ENCODE peak calls at places on chromosomes 7 and 10, in four cellular contexts. F, H, T and N are unnamed samples.

GRCh38 chr10:32182476-32182875 is 126.3 kb upstream of the KIF5B start:
- DNase-seq in F (no peak), T (no peak), H (no peak), N (no peak)

GRCh38 chr10:2146079-2146478 is 408.8 kb upstream of the ADARB2 start:
- DNase-seq in H (no peak), F (no peak), T (no peak), N (no peak)

GRCh38 chr10:126736737-126737136 is 66.2 kb upstream of the C10orf90 start:
- DNase-seq in F (no peak), H (no peak), T (no peak), N (no peak)

GRCh38 chr7:98394377-98394836 is 6.5 kb downstream of the BAIAP2L1 start:
- DNase-seq in T (no peak), H (peak), F (no peak), N (peak)

GRCh38 chr7:28685660-28686417 is 272.3 kb downstream of the TRIL start:
- DNase-seq in F (peak), H (peak), T (no peak), N (peak)

GRCh38 chr10:3104251-3104918 is 37.0 kb downstream of the PFKP start:
- DNase-seq in T (no peak), F (peak), H (no peak), N (no peak)

GRCh38 chr7:137080516-137081203 is 212.2 kb downstream of the CHRM2 start:
- DNase-seq in T (no peak), H (no peak), F (no peak), N (no peak)

GRCh38 chr7:125253454-125254182 is 324.0 kb upstream of the POT1 start:
- DNase-seq in F (no peak), T (no peak), H (no peak), N (no peak)

GRCh38 chr10:21340341-21340740 is 185.1 kb downstream of the SKIDA1 start:
- DNase-seq in T (no peak), H (no peak), F (no peak), N (no peak)

GRCh38 chr10:12512292-12513002 is 163.1 kb downstream of the CAMK1D start:
- DNase-seq in H (no peak), F (no peak), T (no peak), N (no peak)

GRCh38 chr10:12960431-12960898 is 41.0 kb downstream of the CCDC3 start:
- DNase-seq in F (no peak), H (no peak), T (no peak), N (no peak)

GRCh38 chr10:27100800-27101347 is 580 bp upstream of the ANKRD26 start:
- DNase-seq in T (no peak), F (no peak), H (no peak), N (no peak)

GRCh38 chr7:45157653-45158401 is at the start of gene RAMP3:
- DNase-seq in F (no peak), T (no peak), H (no peak), N (no peak)

GRCh38 chr10:103921750-103922195 is 3.8 kb upstream of the STN1 start:
- DNase-seq in H (no peak), T (no peak), F (peak), N (no peak)

GRCh38 chr7:151087247-151088018 is 1.2 kb downstream of the AGAP3 start:
- DNase-seq in T (no peak), F (peak), H (no peak), N (no peak)

GRCh38 chr7:131057015-131057518 is 270.6 kb upstream of the MKLN1 start:
- DNase-seq in T (no peak), H (peak), F (no peak), N (peak)

GRCh38 chr7:44564606-44565005 is 9.1 kb downstream of the DDX56 start:
- DNase-seq in H (no peak), T (no peak), F (no peak), N (no peak)

GRCh38 chr10:127874966-127875765 is 17.6 kb downstream of the CLRN3 start:
- DNase-seq in F (no peak), T (no peak), H (no peak), N (no peak)

GRCh38 chr10:119575506-119575905 is 21.3 kb downstream of the TIAL1 start:
- DNase-seq in H (no peak), F (no peak), T (no peak), N (no peak)

GRCh38 chr7:65951837-65952578 is 30.0 kb downstream of the GUSB start:
- DNase-seq in F (no peak), T (no peak), H (no peak), N (no peak)

GRCh38 chr7:33986951-33987948 is 81.9 kb downstream of the BMPER start:
- DNase-seq in H (peak), T (no peak), F (no peak), N (peak)

GRCh38 chr10:120819366-120819765 is 31.8 kb upstream of the WDR11 start:
- DNase-seq in F (no peak), H (no peak), T (no peak), N (no peak)

GRCh38 chr10:103765981-103766380 is 89.4 kb downstream of the SH3PXD2A start:
- DNase-seq in T (no peak), H (no peak), F (no peak), N (no peak)

GRCh38 chr10:28291881-28292297 is 11.0 kb downstream of the MPP7 start:
- DNase-seq in F (no peak), T (no peak), H (peak), N (no peak)

GRCh38 chr7:98400538-98401427 is at the start of gene BAIAP2L1:
- DNase-seq in H (no peak), F (no peak), T (no peak), N (no peak)

GRCh38 chr7:15938153-15938552 is 251.7 kb upstream of the MEOX2 start:
- DNase-seq in T (no peak), F (no peak), H (no peak), N (no peak)

GRCh38 chr10:4839353-4839752 is 13.3 kb downstream of the AKR1E2 start:
- DNase-seq in F (no peak), T (no peak), H (no peak), N (no peak)

GRCh38 chr10:78787095-78787494 is 281.7 kb upstream of the ZMIZ1 start:
- DNase-seq in H (no peak), T (no peak), F (no peak), N (no peak)

GRCh38 chr7:381211-382117 is 91.5 kb downstream of the FOXL3 start:
- DNase-seq in F (no peak), T (no peak), H (no peak), N (no peak)